ENCODE peak calls at places on chromosomes 7 and 10, in eight cellular contexts. V is astrocyte of the spinal cord, G is spleen, T is brain microvascular endothelial cell, K is AG04450, W is A549, H is OCI-LY7, J is AG04449. C is an unnamed sample.
A peak's percentile ranks its signal among the peaks of the same experiment; 100 is the strongest.

GRCh38 chr7:122719010-122719578 is 16.4 kb upstream of the RNF148 start:
- DNase-seq in H (no peak), V (no peak), T (no peak), K (no peak), J (no peak), W (no peak), G (no peak), C (no peak)

GRCh38 chr10:86195521-86195920 is 171.1 kb downstream of the GRID1 start:
- DNase-seq in V (no peak), W (no peak), K (no peak), H (no peak), T (no peak), J (no peak), G (no peak), C (no peak)

GRCh38 chr10:78578929-78579328 is 489.8 kb upstream of the ZMIZ1 start:
- DNase-seq in G (no peak), T (peak; percentile 1), H (no peak), V (no peak), J (no peak), W (no peak), K (no peak), C (no peak)

GRCh38 chr10:133359972-133360610 is 2.3 kb upstream of the FUOM start:
- DNase-seq in K (no peak), T (no peak), W (no peak), G (no peak), H (no peak), V (no peak), J (no peak), C (no peak)

GRCh38 chr7:2087744-2088143 is 145.0 kb downstream of the MAD1L1 start:
- DNase-seq in K (no peak), G (no peak), H (no peak), J (no peak), T (no peak), V (no peak), W (no peak), C (no peak)

GRCh38 chr10:63976538-63976937 is 455.3 kb downstream of the REEP3 start:
- DNase-seq in H (peak; percentile 37), K (no peak), V (no peak), J (no peak), T (peak; percentile 52), G (no peak), W (peak; percentile 44), C (peak; percentile 60)

GRCh38 chr10:99232357-99232999 is 3.2 kb downstream of the HPSE2 start:
- DNase-seq in K (no peak), W (no peak), T (no peak), J (no peak), H (no peak), V (no peak), G (no peak), C (peak; percentile 77)

GRCh38 chr10:103713676-103714075 is 141.7 kb downstream of the SH3PXD2A start:
- DNase-seq in T (no peak), V (no peak), K (no peak), G (no peak), J (no peak), W (no peak), H (no peak), C (peak; percentile 51)

GRCh38 chr7:128000854-128001265 is 30.4 kb downstream of the LRRC4 start:
- DNase-seq in J (no peak), K (no peak), W (no peak), G (no peak), V (no peak), T (no peak), H (no peak), C (no peak)

GRCh38 chr10:124710266-124710881 is 33.8 kb downstream of the FAM53B start:
- DNase-seq in H (no peak), J (no peak), T (no peak), K (no peak), G (peak; percentile 68), W (no peak), V (no peak), C (no peak)

DNA sequence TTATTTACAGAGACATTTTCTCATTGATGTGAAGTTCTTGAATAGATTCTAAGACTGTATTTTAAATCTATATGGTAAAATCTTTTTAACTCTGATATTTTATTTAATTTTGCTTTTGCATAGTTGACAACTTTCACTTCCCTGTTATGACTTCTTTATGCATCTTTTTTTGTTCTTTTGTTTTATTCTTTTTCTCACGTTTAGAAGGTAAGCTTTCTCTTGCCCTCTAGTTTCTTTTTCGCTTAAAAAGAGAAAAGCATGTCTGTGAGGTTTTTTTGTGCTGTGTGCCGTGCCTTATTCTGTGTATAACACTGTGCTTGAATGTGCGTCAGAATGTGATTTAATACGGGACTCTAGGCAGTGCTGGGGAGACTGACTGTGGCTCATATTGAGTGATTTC is 74.7 kb downstream of the AP3M1 start:
- DNase-seq in W (no peak), G (no peak), H (no peak), J (no peak), K (no peak), V (no peak), T (no peak), C (no peak)
- H3K4me3 ChIP-seq in W (no peak overlapping the region), G (no peak overlapping the region), H (no peak overlapping the region), J (no peak overlapping the region), K (no peak overlapping the region), V (no peak overlapping the region), T (no peak overlapping the region), C (no peak overlapping the region)

DNA sequence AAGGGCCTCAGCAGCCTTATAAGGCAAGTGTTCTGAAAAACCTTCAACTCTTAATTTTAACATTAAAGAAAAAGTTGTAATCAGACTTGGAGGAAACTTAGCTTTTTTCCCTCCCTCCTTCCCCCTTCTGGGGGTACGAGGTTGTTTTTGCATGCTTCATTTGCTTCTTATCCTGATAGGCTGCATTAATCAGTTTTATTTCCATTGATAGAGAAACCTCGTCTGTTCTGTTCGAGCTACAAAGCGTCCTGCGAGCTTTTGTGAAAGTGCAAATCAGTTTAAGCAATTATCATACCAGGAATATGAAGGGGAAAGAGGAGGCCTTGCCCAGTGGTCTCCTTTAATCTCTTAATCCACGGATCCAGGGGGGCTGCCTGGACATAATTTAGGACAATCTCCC is 7.5 kb downstream of the EMX2 start:
- DNase-seq in J (no peak), K (no peak), G (no peak), H (no peak), T (no peak), V (no peak), W (no peak), C (no peak)
- H3K4me3 ChIP-seq in J (no peak overlapping the region), K (no peak overlapping the region), G (no peak overlapping the region), H (no peak overlapping the region), T (no peak overlapping the region), V (no peak overlapping the region), W (no peak overlapping the region), C (no peak overlapping the region)

DNA sequence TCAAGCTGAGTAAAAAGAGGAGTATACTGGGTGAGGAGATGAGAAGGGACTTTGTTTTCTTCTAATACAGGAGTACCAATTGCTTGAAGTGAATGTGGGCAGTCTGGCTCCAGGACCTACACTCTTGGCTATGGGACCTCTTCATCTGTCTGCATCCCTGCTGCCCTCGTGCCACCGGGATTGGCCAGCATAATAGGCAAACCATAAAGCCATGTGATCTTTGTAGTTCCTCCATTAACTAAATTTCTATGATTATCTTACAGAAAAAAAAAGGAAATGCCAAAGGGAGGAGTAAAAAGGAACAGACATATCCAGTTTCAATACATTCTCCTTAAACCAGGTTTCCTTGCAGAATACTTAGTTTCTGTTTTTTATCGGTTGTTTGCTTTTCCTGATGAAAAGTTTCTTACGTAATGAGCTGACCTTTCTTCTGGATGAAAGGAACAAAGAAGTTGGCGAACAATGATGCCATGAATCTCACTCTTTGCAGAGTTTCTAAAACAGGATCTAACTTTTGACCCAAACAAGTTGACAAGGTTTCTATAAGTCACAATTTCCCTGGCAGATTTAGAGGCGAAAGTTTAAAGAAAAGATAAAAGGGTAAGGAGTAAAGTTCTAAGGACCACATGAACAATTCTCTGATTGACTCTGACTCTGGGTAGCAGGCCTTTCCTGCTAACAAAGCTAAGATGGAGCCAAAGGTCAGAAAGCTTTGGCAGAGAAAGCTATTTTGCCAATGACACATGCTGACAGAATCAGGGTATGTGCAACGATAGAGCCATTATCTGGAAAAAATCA is 54.1 kb downstream of the LAMB1 start:
- DNase-seq in K (peak; percentile 60), T (peak; percentile 93), H (no peak), J (peak; percentile 73), G (no peak), W (peak; percentile 76), V (peak; percentile 93), C (no peak)
- H3K4me3 ChIP-seq in K (no peak overlapping the region), T (no peak overlapping the region), H (no peak overlapping the region), J (no peak overlapping the region), G (no peak overlapping the region), W (peak overlapping the region; percentile 17), V (no peak overlapping the region), C (no peak overlapping the region)

GRCh38 chr7:142477079-142477651 is 219.3 kb upstream of the PRSS58 start:
- DNase-seq in T (peak; percentile 41), W (no peak), J (no peak), K (no peak), V (peak; percentile 78), G (no peak), H (no peak), C (no peak)
- H3K4me3 ChIP-seq in T (no peak overlapping the region), W (no peak overlapping the region), J (no peak overlapping the region), K (no peak overlapping the region), V (no peak overlapping the region), G (no peak overlapping the region), H (no peak overlapping the region), C (no peak overlapping the region)

GRCh38 chr7:154656618-154657017 is 346.3 kb downstream of the PAXIP1 start:
- DNase-seq in T (no peak), H (no peak), J (no peak), W (no peak), V (no peak), G (no peak), K (no peak), C (no peak)
- H3K4me3 ChIP-seq in T (no peak overlapping the region), H (no peak overlapping the region), J (no peak overlapping the region), W (no peak overlapping the region), V (no peak overlapping the region), G (no peak overlapping the region), K (no peak overlapping the region), C (no peak overlapping the region)

GRCh38 chr7:87318741-87319140 is 26.7 kb upstream of the CROT start:
- DNase-seq in J (no peak), H (no peak), V (no peak), W (peak; percentile 59), G (no peak), K (no peak), T (no peak), C (no peak)
- H3K4me3 ChIP-seq in J (no peak overlapping the region), H (no peak overlapping the region), V (no peak overlapping the region), W (peak overlapping the region; percentile 37), G (peak overlapping the region; percentile 35), K (no peak overlapping the region), T (no peak overlapping the region), C (no peak overlapping the region)

GRCh38 chr10:119686465-119687191 is 35.4 kb downstream of the BAG3 start:
- DNase-seq in W (peak; percentile 81), T (peak; percentile 95), H (peak; percentile 80), K (peak; percentile 69), J (peak; percentile 34), V (peak; percentile 91), G (peak; percentile 94), C (peak; percentile 77)
- H3K4me3 ChIP-seq in W (no peak overlapping the region), T (peak overlapping the region; percentile 52), H (no peak overlapping the region), K (peak overlapping the region; percentile 54), J (peak overlapping the region; percentile 44), V (peak overlapping the region; percentile 17), G (peak overlapping the region; percentile 54), C (peak overlapping the region; percentile 53)

GRCh38 chr7:68629-69028 is 123.7 kb upstream of the FAM20C start:
- DNase-seq in W (peak; percentile 16), J (no peak), T (no peak), K (no peak), V (no peak), H (no peak), G (peak; percentile 54), C (peak; percentile 68)
- H3K4me3 ChIP-seq in W (no peak overlapping the region), J (no peak overlapping the region), T (no peak overlapping the region), K (no peak overlapping the region), V (no peak overlapping the region), H (no peak overlapping the region), G (no peak overlapping the region), C (no peak overlapping the region)

C was measured in H7.